ENCODE peak calls at places on chromosome 1, in eight cellular contexts. One of them, this sample, is unnamed.

GRCh38 chr1:112636597-112637256 is 17.1 kb downstream of the CAPZA1 start:
- DNase-seq in spleen: no peak
- DNase-seq in transverse colon: no peak
- DNase-seq in GM23338: no peak
- DNase-seq in stomach: no peak
- DNase-seq in endothelial cell of umbilical vein: peak
- DNase-seq in HL-60: no peak
- DNase-seq in HCT116: no peak
- DNase-seq in this sample: no peak

GRCh38 chr1:168488153-168488552 is 55.6 kb downstream of the XCL2 start:
- DNase-seq in GM23338: no peak
- DNase-seq in transverse colon: no peak
- DNase-seq in stomach: peak
- DNase-seq in HCT116: no peak
- DNase-seq in endothelial cell of umbilical vein: no peak
- DNase-seq in spleen: no peak
- DNase-seq in HL-60: peak
- DNase-seq in this sample: no peak

GRCh38 chr1:55010194-55010886 is 11.6 kb downstream of the BSND start:
- DNase-seq in stomach: no peak
- DNase-seq in transverse colon: no peak
- DNase-seq in HL-60: no peak
- DNase-seq in HCT116: no peak
- DNase-seq in spleen: peak
- DNase-seq in GM23338: no peak
- DNase-seq in endothelial cell of umbilical vein: no peak
- DNase-seq in this sample: no peak

GRCh38 chr1:227952374-227953021 is 4.8 kb upstream of the WNT9A start:
- DNase-seq in transverse colon: no peak
- DNase-seq in stomach: peak
- DNase-seq in HL-60: no peak
- DNase-seq in spleen: peak
- DNase-seq in endothelial cell of umbilical vein: no peak
- DNase-seq in HCT116: no peak
- DNase-seq in GM23338: no peak
- DNase-seq in this sample: no peak

GRCh38 chr1:36996106-36996505 is 38.2 kb downstream of the GRIK3 start:
- DNase-seq in endothelial cell of umbilical vein: no peak
- DNase-seq in HL-60: no peak
- DNase-seq in HCT116: no peak
- DNase-seq in stomach: no peak
- DNase-seq in GM23338: no peak
- DNase-seq in transverse colon: no peak
- DNase-seq in spleen: no peak
- DNase-seq in this sample: no peak

GRCh38 chr1:176531036-176531435 is 68.1 kb downstream of the PAPPA2 start:
- DNase-seq in spleen: no peak
- DNase-seq in HCT116: no peak
- DNase-seq in GM23338: no peak
- DNase-seq in endothelial cell of umbilical vein: no peak
- DNase-seq in transverse colon: no peak
- DNase-seq in HL-60: no peak
- DNase-seq in stomach: no peak
- DNase-seq in this sample: no peak

GRCh38 chr1:1001057-1001630 is 1.2 kb upstream of the HES4 start:
- DNase-seq in spleen: peak
- DNase-seq in transverse colon: no peak
- DNase-seq in HCT116: no peak
- DNase-seq in endothelial cell of umbilical vein: no peak
- DNase-seq in GM23338: peak
- DNase-seq in stomach: no peak
- DNase-seq in HL-60: no peak
- DNase-seq in this sample: peak

GRCh38 chr1:56334027-56334426 is 245.3 kb downstream of the PLPP3 start:
- DNase-seq in endothelial cell of umbilical vein: no peak
- DNase-seq in spleen: no peak
- DNase-seq in transverse colon: no peak
- DNase-seq in GM23338: no peak
- DNase-seq in HCT116: no peak
- DNase-seq in HL-60: no peak
- DNase-seq in stomach: no peak
- DNase-seq in this sample: no peak

GRCh38 chr1:31657972-31658510 is 13.4 kb upstream of the PEF1 start:
- DNase-seq in GM23338: no peak
- DNase-seq in HL-60: peak
- DNase-seq in HCT116: no peak
- DNase-seq in spleen: peak
- DNase-seq in transverse colon: no peak
- DNase-seq in endothelial cell of umbilical vein: no peak
- DNase-seq in stomach: no peak
- DNase-seq in this sample: no peak

GRCh38 chr1:57401671-57402070 is 22.2 kb downstream of the DAB1 start:
- DNase-seq in endothelial cell of umbilical vein: no peak
- DNase-seq in spleen: no peak
- DNase-seq in GM23338: peak
- DNase-seq in HCT116: no peak
- DNase-seq in transverse colon: no peak
- DNase-seq in HL-60: no peak
- DNase-seq in stomach: no peak
- DNase-seq in this sample: no peak

GRCh38 chr1:164560504-164560903 is 1.5 kb downstream of the PBX1 start:
- DNase-seq in stomach: no peak
- DNase-seq in HCT116: no peak
- DNase-seq in endothelial cell of umbilical vein: no peak
- DNase-seq in spleen: no peak
- DNase-seq in GM23338: no peak
- DNase-seq in HL-60: no peak
- DNase-seq in transverse colon: no peak
- DNase-seq in this sample: no peak

GRCh38 chr1:164560076-164560475 is 1.1 kb downstream of the PBX1 start:
- DNase-seq in stomach: no peak
- DNase-seq in spleen: no peak
- DNase-seq in transverse colon: no peak
- DNase-seq in endothelial cell of umbilical vein: peak
- DNase-seq in HL-60: no peak
- DNase-seq in HCT116: no peak
- DNase-seq in GM23338: no peak
- DNase-seq in this sample: no peak

GRCh38 chr1:164562947-164563346 is 4.0 kb downstream of the PBX1 start:
- DNase-seq in transverse colon: no peak
- DNase-seq in HCT116: no peak
- DNase-seq in spleen: no peak
- DNase-seq in HL-60: no peak
- DNase-seq in stomach: no peak
- DNase-seq in GM23338: no peak
- DNase-seq in endothelial cell of umbilical vein: peak
- DNase-seq in this sample: no peak

GRCh38 chr1:164561007-164561406 is 2.0 kb downstream of the PBX1 start:
- DNase-seq in transverse colon: no peak
- DNase-seq in spleen: no peak
- DNase-seq in stomach: no peak
- DNase-seq in GM23338: no peak
- DNase-seq in HCT116: no peak
- DNase-seq in endothelial cell of umbilical vein: peak
- DNase-seq in HL-60: no peak
- DNase-seq in this sample: no peak

DNA sequence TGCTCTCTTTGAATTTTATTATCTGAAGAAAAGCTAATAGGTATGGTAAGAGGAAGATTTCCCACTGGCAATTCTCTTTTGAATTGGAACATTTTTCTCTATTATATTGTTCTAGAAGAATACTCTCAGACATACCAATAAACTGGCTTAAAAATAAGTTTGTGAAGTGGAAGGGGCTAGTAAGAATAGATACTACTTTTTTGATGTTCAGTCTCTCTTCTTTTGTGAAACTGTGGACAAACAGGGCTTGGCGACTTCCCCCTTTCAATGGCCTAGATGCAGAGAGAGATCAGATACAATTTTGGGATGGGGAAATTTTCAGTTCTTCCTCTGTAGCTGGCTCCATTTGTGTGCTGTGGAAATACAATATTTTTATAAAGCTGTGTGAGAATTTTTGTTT is 2.5 kb downstream of the PBX1 start:
- DNase-seq in GM23338: no peak
- DNase-seq in stomach: no peak
- DNase-seq in spleen: no peak
- DNase-seq in HL-60: no peak
- DNase-seq in endothelial cell of umbilical vein: peak
- DNase-seq in HCT116: no peak
- DNase-seq in transverse colon: no peak
- DNase-seq in this sample: no peak
- H3K4me3 ChIP-seq in GM23338: peak
- H3K4me3 ChIP-seq in stomach: peak
- H3K4me3 ChIP-seq in spleen: peak
- H3K4me3 ChIP-seq in HL-60: no peak
- H3K4me3 ChIP-seq in endothelial cell of umbilical vein: peak
- H3K4me3 ChIP-seq in HCT116: no peak
- H3K4me3 ChIP-seq in transverse colon: peak
- H3K4me3 ChIP-seq in this sample: peak

DNA sequence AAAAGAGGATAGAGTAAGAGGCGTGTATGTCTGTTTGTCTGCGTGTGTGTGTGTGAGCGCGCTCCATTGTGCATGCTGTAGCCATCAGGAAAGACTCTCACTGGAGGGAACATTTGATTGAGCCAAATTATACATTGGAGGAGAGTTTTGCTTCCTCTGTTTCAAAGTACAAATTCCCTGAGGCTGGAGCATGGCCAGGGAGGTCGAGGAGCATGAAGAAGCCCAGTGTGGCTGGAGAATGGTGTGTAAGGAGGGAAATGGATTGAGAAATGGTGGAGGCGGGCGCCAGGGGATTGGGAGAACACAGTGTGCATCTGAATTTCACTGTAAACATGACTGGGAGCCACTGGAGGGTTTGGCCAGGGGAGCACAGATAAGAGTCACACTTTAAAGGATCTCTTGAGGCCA is 22.1 kb upstream of the EFNA1 start:
- DNase-seq in endothelial cell of umbilical vein: peak
- DNase-seq in stomach: peak
- DNase-seq in HCT116: no peak
- DNase-seq in spleen: no peak
- DNase-seq in transverse colon: peak
- DNase-seq in HL-60: no peak
- DNase-seq in GM23338: no peak
- DNase-seq in this sample: no peak
- TF ChIP-seq CTCF in endothelial cell of umbilical vein: no peak
- TF ChIP-seq CTCF in stomach: no peak
- TF ChIP-seq CTCF in HCT116: no peak
- TF ChIP-seq CTCF in spleen: no peak
- TF ChIP-seq CTCF in transverse colon: no peak
- TF ChIP-seq CTCF in HL-60: no peak
- TF ChIP-seq CTCF in GM23338: no peak
- TF ChIP-seq CTCF in this sample: no peak

GRCh38 chr1:204128464-204128963 is 23.3 kb downstream of the ETNK2 start:
- DNase-seq in HCT116: no peak
- DNase-seq in endothelial cell of umbilical vein: no peak
- DNase-seq in transverse colon: no peak
- DNase-seq in GM23338: no peak
- DNase-seq in spleen: no peak
- DNase-seq in stomach: no peak
- DNase-seq in HL-60: no peak
- DNase-seq in this sample: no peak

GRCh38 chr1:204126941-204127340 is 24.9 kb downstream of the ETNK2 start:
- DNase-seq in GM23338: no peak
- DNase-seq in spleen: no peak
- DNase-seq in HL-60: no peak
- DNase-seq in transverse colon: no peak
- DNase-seq in HCT116: no peak
- DNase-seq in endothelial cell of umbilical vein: no peak
- DNase-seq in stomach: no peak
- DNase-seq in this sample: no peak

GRCh38 chr1:204128964-204129896 is 22.6 kb downstream of the ETNK2 start:
- DNase-seq in endothelial cell of umbilical vein: peak
- DNase-seq in stomach: peak
- DNase-seq in HL-60: peak
- DNase-seq in HCT116: no peak
- DNase-seq in GM23338: peak
- DNase-seq in transverse colon: peak
- DNase-seq in spleen: peak
- DNase-seq in this sample: no peak

GRCh38 chr1:204126367-204126766 is 25.5 kb downstream of the ETNK2 start:
- DNase-seq in transverse colon: no peak
- DNase-seq in stomach: no peak
- DNase-seq in HCT116: no peak
- DNase-seq in endothelial cell of umbilical vein: no peak
- DNase-seq in spleen: no peak
- DNase-seq in HL-60: no peak
- DNase-seq in GM23338: no peak
- DNase-seq in this sample: no peak

DNA sequence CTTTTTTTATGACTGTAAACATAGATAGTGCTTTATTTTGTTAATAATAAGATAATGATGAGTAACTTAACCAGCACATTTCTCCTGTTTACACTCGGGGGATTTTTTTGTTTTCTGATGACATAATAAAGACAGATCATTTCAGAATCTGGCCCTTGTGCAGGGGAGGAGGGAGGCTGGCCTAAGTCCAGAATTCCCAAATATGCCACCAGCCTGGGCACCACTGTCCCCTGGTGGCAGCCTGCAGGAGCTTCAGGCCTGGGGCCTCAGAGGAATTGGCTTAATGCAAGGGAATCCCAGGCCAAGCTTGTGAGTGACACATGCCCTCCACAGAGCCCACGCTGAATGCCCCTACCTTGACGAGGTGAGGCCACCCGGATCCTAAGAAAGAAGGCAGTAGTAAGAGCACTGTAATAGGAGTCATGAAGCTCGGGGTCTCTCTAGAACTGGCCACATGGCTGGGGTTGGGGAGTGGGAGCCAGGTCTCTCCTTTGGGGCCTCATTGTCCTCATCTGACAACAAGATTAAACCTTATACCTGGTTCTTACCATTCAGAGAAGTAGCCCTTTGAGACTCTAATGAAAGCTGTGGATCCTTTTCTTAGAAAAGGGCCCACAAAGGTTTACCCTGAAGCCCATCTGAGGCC is 24.1 kb downstream of the ETNK2 start:
- DNase-seq in HL-60: peak
- DNase-seq in endothelial cell of umbilical vein: peak
- DNase-seq in spleen: no peak
- DNase-seq in GM23338: peak
- DNase-seq in HCT116: peak
- DNase-seq in stomach: peak
- DNase-seq in transverse colon: peak
- DNase-seq in this sample: no peak
- TF ChIP-seq POLR2AphosphoS5 in HL-60: no peak
- TF ChIP-seq POLR2AphosphoS5 in endothelial cell of umbilical vein: peak
- TF ChIP-seq POLR2AphosphoS5 in spleen: peak
- TF ChIP-seq POLR2AphosphoS5 in GM23338: no peak
- TF ChIP-seq POLR2AphosphoS5 in HCT116: peak
- TF ChIP-seq POLR2AphosphoS5 in stomach: no peak
- TF ChIP-seq POLR2AphosphoS5 in transverse colon: peak
- TF ChIP-seq POLR2AphosphoS5 in this sample: peak

DNA sequence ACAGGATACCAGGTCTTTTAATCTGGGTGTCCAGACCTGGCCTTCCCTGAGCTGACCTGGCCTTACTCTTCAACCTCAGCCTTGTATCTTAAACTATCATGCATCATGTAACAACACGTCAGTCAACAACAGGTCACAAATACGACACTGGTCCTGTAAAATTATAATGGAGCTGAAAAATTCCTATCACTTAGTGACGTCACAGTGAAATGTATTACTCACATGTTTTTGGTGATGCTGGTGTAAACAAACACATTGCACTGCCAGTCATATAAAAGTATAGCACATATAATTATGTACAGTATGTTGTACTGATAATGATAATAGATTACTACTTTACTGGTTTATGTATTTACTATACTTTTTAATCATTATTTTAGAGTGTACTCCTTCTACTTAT is 31.5 kb downstream of the ESRRG start:
- DNase-seq in transverse colon: no peak
- DNase-seq in GM23338: no peak
- DNase-seq in spleen: no peak
- DNase-seq in HCT116: no peak
- DNase-seq in endothelial cell of umbilical vein: no peak
- DNase-seq in HL-60: no peak
- DNase-seq in stomach: no peak
- DNase-seq in this sample: no peak
- H3K4me3 ChIP-seq in transverse colon: no peak
- H3K4me3 ChIP-seq in GM23338: no peak
- H3K4me3 ChIP-seq in spleen: no peak
- H3K4me3 ChIP-seq in HCT116: no peak
- H3K4me3 ChIP-seq in endothelial cell of umbilical vein: no peak
- H3K4me3 ChIP-seq in HL-60: no peak
- H3K4me3 ChIP-seq in stomach: no peak
- H3K4me3 ChIP-seq in this sample: no peak